ENCODE peak calls at places on chromosomes 13 and 19, in seven cellular contexts. D is A549, P is GM12878, F is SK-N-SH, I is transverse colon, Z is stomach, C is suprapubic skin. U is an unnamed sample.

GRCh38 chr19:2049741-2050348 is 1.2 kb downstream of the MKNK2 start:
- DNase-seq in D (peak), P (no peak), F (peak), I (peak), Z (peak), C (peak), U (peak)

GRCh38 chr13:34246511-34246910 is 428.6 kb downstream of the RFC3 start:
- DNase-seq in D (peak), P (no peak), F (no peak), I (no peak), Z (no peak), C (no peak), U (no peak)

GRCh38 chr19:41705393-41706174 is 2.8 kb upstream of the CEACAM5 start:
- DNase-seq in D (peak), P (no peak), F (no peak), I (peak), Z (no peak), C (no peak), U (peak)

GRCh38 chr19:56112313-56112709 is 8.8 kb downstream of the ZNF787 start:
- DNase-seq in D (no peak), P (no peak), F (peak), I (no peak), Z (no peak), C (peak), U (no peak)

GRCh38 chr13:73870970-73871935 is 263.0 kb downstream of the KLF12 start:
- DNase-seq in D (no peak), P (no peak), F (no peak), I (no peak), Z (no peak), C (no peak), U (no peak)

GRCh38 chr13:37492741-37493514 is 105.6 kb downstream of the POSTN start:
- DNase-seq in D (no peak), P (no peak), F (no peak), I (no peak), Z (no peak), C (no peak), U (no peak)

GRCh38 chr13:98252931-98253470 is 75.9 kb upstream of the RNF113B start:
- DNase-seq in D (no peak), P (no peak), F (no peak), I (no peak), Z (no peak), C (no peak), U (no peak)

GRCh38 chr19:20028611-20029010 is 10.7 kb downstream of the ZNF682 start:
- DNase-seq in D (no peak), P (no peak), F (no peak), I (no peak), Z (no peak), C (no peak), U (no peak)

GRCh38 chr13:112683581-112683980 is 6.3 kb upstream of the ATP11A start:
- DNase-seq in D (no peak), P (no peak), F (no peak), I (no peak), Z (no peak), C (no peak), U (no peak)

GRCh38 chr13:109785141-109785891 is 1.1 kb downstream of the IRS2 start:
- DNase-seq in D (peak), P (no peak), F (peak), I (peak), Z (peak), C (peak), U (peak)

GRCh38 chr19:56217039-56217949 is 15.2 kb downstream of the ZSCAN5C start:
- DNase-seq in D (no peak), P (no peak), F (peak), I (no peak), Z (no peak), C (no peak), U (no peak)

GRCh38 chr19:34220472-34221063 is 33.8 kb upstream of the GARRE1 start:
- DNase-seq in D (peak), P (no peak), F (peak), I (peak), Z (peak), C (no peak), U (peak)

GRCh38 chr19:32255566-32256295 is 89.7 kb upstream of the ZNF507 start:
- DNase-seq in D (no peak), P (no peak), F (no peak), I (no peak), Z (no peak), C (no peak), U (no peak)

GRCh38 chr13:50686547-50686946 is 156.9 kb downstream of the DLEU7 start:
- DNase-seq in D (no peak), P (no peak), F (no peak), I (no peak), Z (no peak), C (no peak), U (no peak)

GRCh38 chr13:27259831-27260230 is 8.5 kb downstream of the RPL21 start:
- DNase-seq in D (no peak), P (no peak), F (no peak), I (no peak), Z (no peak), C (no peak), U (no peak)

GRCh38 chr13:40079721-40080120 is 424.3 kb downstream of the COG6 start:
- DNase-seq in D (no peak), P (no peak), F (no peak), I (no peak), Z (no peak), C (no peak), U (no peak)

GRCh38 chr13:97434417-97435296 is 688 bp downstream of the RAP2A start:
- DNase-seq in D (peak), P (no peak), F (peak), I (peak), Z (peak), C (peak), U (peak)

GRCh38 chr19:35856001-35856400 is 710 bp upstream of the KIRREL2 start:
- DNase-seq in D (no peak), P (no peak), F (peak), I (no peak), Z (no peak), C (no peak), U (no peak)

GRCh38 chr19:13060233-13060963 is 42.3 kb downstream of the LYL1 start:
- DNase-seq in D (no peak), P (no peak), F (peak), I (peak), Z (no peak), C (no peak), U (peak)

GRCh38 chr19:2186071-2186846 is 22.5 kb downstream of the DOT1L start:
- DNase-seq in D (no peak), P (no peak), F (no peak), I (peak), Z (peak), C (peak), U (peak)

GRCh38 chr13:37047032-37047431 is 12.5 kb downstream of the SUPT20H start:
- DNase-seq in D (no peak), P (no peak), F (no peak), I (no peak), Z (no peak), C (no peak), U (no peak)

GRCh38 chr19:4456566-4456842 is 1.1 kb downstream of the UBXN6 start:
- DNase-seq in D (no peak), P (no peak), F (peak), I (peak), Z (no peak), C (peak), U (peak)

GRCh38 chr13:28100149-28101121 is at the start of gene FLT3:
- DNase-seq in D (peak), P (no peak), F (peak), I (peak), Z (peak), C (no peak), U (peak)

GRCh38 chr19:35000647-35001501 is 751 bp downstream of the GRAMD1A start:
- DNase-seq in D (peak), P (no peak), F (peak), I (peak), Z (no peak), C (no peak), U (no peak)

GRCh38 chr19:40387151-40387550 is 2.8 kb downstream of the HIPK4 start:
- DNase-seq in D (no peak), P (no peak), F (no peak), I (no peak), Z (no peak), C (no peak), U (no peak)

GRCh38 chr19:50510700-50511068 is 307 bp downstream of the JOSD2 start:
- DNase-seq in D (no peak), P (no peak), F (no peak), I (no peak), Z (no peak), C (no peak), U (no peak)

GRCh38 chr13:73984949-73985691 is 149.1 kb downstream of the KLF12 start:
- DNase-seq in D (no peak), P (no peak), F (no peak), I (no peak), Z (no peak), C (no peak), U (peak)

GRCh38 chr13:25170554-25171107 is 1.5 kb downstream of the AMER2 start:
- DNase-seq in D (no peak), P (no peak), F (peak), I (no peak), Z (no peak), C (no peak), U (peak)

GRCh38 chr19:11286312-11286974 is 9.5 kb upstream of the TSPAN16 start:
- DNase-seq in D (no peak), P (no peak), F (no peak), I (no peak), Z (no peak), C (no peak), U (no peak)

GRCh38 chr19:10115392-10116084 is 4.0 kb downstream of the P2RY11 start:
- DNase-seq in D (no peak), P (no peak), F (peak), I (no peak), Z (no peak), C (no peak), U (peak)

GRCh38 chr19:51259348-51260245 is 8.7 kb downstream of the SIGLECL1 start:
- DNase-seq in D (peak), P (peak), F (peak), I (no peak), Z (no peak), C (no peak), U (no peak)

GRCh38 chr19:44284968-44285367 is 19.9 kb downstream of the ZNF235 start:
- DNase-seq in D (no peak), P (no peak), F (no peak), I (no peak), Z (no peak), C (no peak), U (no peak)

GRCh38 chr13:97165527-97166425 is 56.4 kb upstream of the MBNL2 start:
- DNase-seq in D (peak), P (no peak), F (no peak), I (no peak), Z (no peak), C (no peak), U (no peak)

GRCh38 chr19:3360494-3361383 is 5.6 kb upstream of the NFIC start:
- DNase-seq in D (no peak), P (no peak), F (peak), I (peak), Z (peak), C (peak), U (peak)

GRCh38 chr19:11736696-11737095 is 2.0 kb downstream of the ZNF823 start:
- DNase-seq in D (no peak), P (peak), F (peak), I (peak), Z (no peak), C (peak), U (peak)

GRCh38 chr13:46126552-46127171 is 21.8 kb upstream of the CPB2 start:
- DNase-seq in D (peak), P (no peak), F (peak), I (peak), Z (peak), C (no peak), U (no peak)

GRCh38 chr13:46126074-46126473 is 21.2 kb upstream of the CPB2 start:
- DNase-seq in D (no peak), P (no peak), F (no peak), I (no peak), Z (no peak), C (no peak), U (no peak)

GRCh38 chr13:46127336-46128023 is 22.6 kb upstream of the CPB2 start:
- DNase-seq in D (no peak), P (no peak), F (no peak), I (no peak), Z (no peak), C (no peak), U (no peak)

GRCh38 chr13:46124531-46124966 is 19.7 kb upstream of the CPB2 start:
- DNase-seq in D (no peak), P (no peak), F (no peak), I (no peak), Z (no peak), C (no peak), U (no peak)

GRCh38 chr13:46124967-46125933 is 20.4 kb upstream of the CPB2 start:
- DNase-seq in D (no peak), P (no peak), F (no peak), I (no peak), Z (no peak), C (no peak), U (no peak)
- TF ChIP-seq EP300 in D (no peak), P (no peak), F (no peak), I (no peak), Z (no peak), C (no peak), U (no peak)

GRCh38 chr19:48634036-48634342 is 3.2 kb downstream of the DBP start:
- DNase-seq in D (no peak), P (no peak), F (no peak), I (no peak), Z (no peak), C (no peak), U (no peak)

GRCh38 chr19:48632692-48633147 is 4.5 kb downstream of the DBP start:
- DNase-seq in D (no peak), P (no peak), F (no peak), I (no peak), Z (no peak), C (no peak), U (no peak)

GRCh38 chr19:48634424-48635262 is 2.5 kb downstream of the DBP start:
- DNase-seq in D (peak), P (peak), F (peak), I (peak), Z (peak), C (peak), U (peak)

GRCh38 chr19:48635263-48635965 is 1.8 kb downstream of the DBP start:
- DNase-seq in D (peak), P (no peak), F (peak), I (peak), Z (peak), C (peak), U (peak)

GRCh38 chr19:48633148-48634035 is 3.8 kb downstream of the DBP start:
- DNase-seq in D (no peak), P (no peak), F (no peak), I (peak), Z (no peak), C (peak), U (peak)
- H3K27ac ChIP-seq in D (peak), P (peak), F (peak), I (peak), Z (peak), C (peak), U (peak)

GRCh38 chr13:30307966-30308290 is 577 bp upstream of the KATNAL1 start:
- DNase-seq in D (peak), P (no peak), F (no peak), I (no peak), Z (no peak), C (no peak), U (no peak)

GRCh38 chr13:30308548-30308947 is 1.2 kb upstream of the KATNAL1 start:
- DNase-seq in D (peak), P (no peak), F (no peak), I (no peak), Z (no peak), C (no peak), U (peak)

GRCh38 chr13:30305456-30305855 is 1.9 kb downstream of the KATNAL1 start:
- DNase-seq in D (no peak), P (no peak), F (no peak), I (no peak), Z (no peak), C (no peak), U (no peak)

GRCh38 chr13:30306762-30307193 is 573 bp downstream of the KATNAL1 start:
- DNase-seq in D (peak), P (peak), F (peak), I (peak), Z (peak), C (peak), U (peak)

GRCh38 chr13:30307194-30307965 is at the start of gene KATNAL1:
- DNase-seq in D (peak), P (no peak), F (peak), I (peak), Z (peak), C (peak), U (peak)
- TF ChIP-seq CTCF in D (no peak), P (no peak), F (no peak), I (no peak), Z (no peak), C (no peak), U (no peak)

GRCh38 chr19:45406957-45407375 is 522 bp downstream of the POLR1G start:
- DNase-seq in D (no peak), P (no peak), F (no peak), I (no peak), Z (no peak), C (no peak), U (no peak)

GRCh38 chr19:45406165-45406956 is at the start of gene POLR1G:
- DNase-seq in D (peak), P (peak), F (peak), I (peak), Z (peak), C (peak), U (peak)

GRCh38 chr19:45403781-45404556 is 900 bp downstream of the PPP1R13L start:
- DNase-seq in D (peak), P (no peak), F (peak), I (peak), Z (peak), C (peak), U (no peak)

GRCh38 chr19:45404557-45405434 is at the start of gene PPP1R13L:
- DNase-seq in D (peak), P (peak), F (peak), I (peak), Z (peak), C (peak), U (peak)

DNA sequence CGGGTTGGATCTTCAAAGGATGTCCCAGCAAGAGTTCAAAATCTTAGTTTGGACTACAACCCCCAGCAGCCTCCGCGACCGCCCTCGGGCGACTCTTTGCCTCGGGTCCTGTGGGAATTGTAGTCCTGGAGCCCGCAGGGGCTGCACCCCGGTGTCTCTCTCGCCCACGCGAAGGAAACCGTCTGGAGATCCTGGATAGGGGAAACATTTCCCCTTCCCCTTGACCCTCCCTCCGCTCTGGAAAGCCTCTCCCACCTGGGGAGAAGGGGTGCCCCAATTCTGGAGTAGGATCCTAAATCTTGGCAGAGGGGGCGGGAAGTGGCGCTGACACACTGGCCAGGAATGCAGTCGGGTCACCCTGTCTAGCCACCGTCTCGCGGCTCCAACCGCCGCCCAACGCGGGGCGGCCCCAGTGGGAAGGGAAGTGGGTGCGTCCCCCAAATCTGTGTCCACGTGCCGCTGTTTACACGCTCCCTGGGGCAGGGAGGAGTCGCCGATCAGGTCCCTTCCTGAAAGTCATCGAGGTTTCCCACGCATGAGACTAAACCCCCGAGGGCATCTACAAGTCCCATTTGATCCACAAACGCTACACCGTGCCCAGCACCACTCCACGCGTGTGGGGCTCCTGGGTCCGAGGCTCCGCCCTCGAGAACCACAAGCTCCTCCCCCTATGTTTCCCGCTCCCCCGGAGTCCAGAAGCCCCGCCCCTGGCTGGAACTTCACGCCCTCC is 731 bp upstream of the PPP1R13L start:
- DNase-seq in D (peak), P (peak), F (peak), I (peak), Z (peak), C (peak), U (peak)
- TF ChIP-seq EP300 in D (no peak), P (no peak), F (no peak), I (no peak), Z (peak), C (no peak), U (no peak)

GRCh38 chr13:44449999-44450821 is 76.6 kb downstream of the SERP2 start:
- DNase-seq in D (no peak), P (no peak), F (no peak), I (no peak), Z (no peak), C (no peak), U (no peak)
- H3K27ac ChIP-seq in D (peak), P (no peak), F (no peak), I (no peak), Z (no peak), C (no peak), U (no peak)

GRCh38 chr13:87259479-87260083 is 411.6 kb upstream of the SLITRK5 start:
- DNase-seq in D (peak), P (no peak), F (peak), I (no peak), Z (no peak), C (no peak), U (no peak)
- TF ChIP-seq CTCF in D (peak), P (no peak), F (peak), I (no peak), Z (no peak), C (no peak), U (no peak)

GRCh38 chr13:61010358-61010757 is 405.3 kb downstream of the PCDH20 start:
- DNase-seq in D (no peak), P (no peak), F (no peak), I (no peak), Z (no peak), C (no peak), U (no peak)
- TF ChIP-seq EP300 in D (no peak), P (no peak), F (no peak), I (no peak), Z (no peak), C (no peak), U (no peak)

DNA sequence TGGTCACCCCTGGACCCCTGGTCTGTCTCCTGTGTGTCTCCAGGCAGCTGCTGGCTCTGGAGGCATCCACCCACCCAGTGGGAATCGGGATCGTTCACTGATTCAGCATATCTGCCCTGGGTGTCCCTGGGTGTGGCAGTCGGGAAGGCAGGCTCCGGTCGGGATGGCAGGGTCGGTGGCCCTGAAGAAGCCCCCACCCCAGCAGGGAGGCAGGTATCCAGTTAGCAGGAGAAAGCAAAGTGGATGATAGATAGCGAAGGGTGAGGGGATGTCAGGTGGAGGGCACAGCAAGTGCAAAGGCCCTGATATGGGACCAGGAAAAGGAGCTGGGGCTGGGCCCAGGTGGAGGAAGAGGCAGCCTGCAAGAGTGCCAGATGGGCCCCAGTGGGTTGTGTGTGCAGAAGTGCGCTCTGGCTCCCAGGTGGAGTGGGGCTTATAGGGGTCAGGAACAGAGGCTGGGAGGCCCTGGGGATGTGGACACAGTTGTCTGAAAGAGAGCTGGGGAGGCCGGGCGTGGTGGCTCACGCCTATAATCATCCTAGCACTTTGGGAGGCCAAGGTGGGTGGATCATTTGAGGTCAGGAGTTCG is 2.3 kb downstream of the SSBP4 start:
- DNase-seq in D (no peak), P (no peak), F (no peak), I (no peak), Z (no peak), C (no peak), U (no peak)
- H3K27ac ChIP-seq in D (peak), P (no peak), F (no peak), I (peak), Z (peak), C (no peak), U (peak)

DNA sequence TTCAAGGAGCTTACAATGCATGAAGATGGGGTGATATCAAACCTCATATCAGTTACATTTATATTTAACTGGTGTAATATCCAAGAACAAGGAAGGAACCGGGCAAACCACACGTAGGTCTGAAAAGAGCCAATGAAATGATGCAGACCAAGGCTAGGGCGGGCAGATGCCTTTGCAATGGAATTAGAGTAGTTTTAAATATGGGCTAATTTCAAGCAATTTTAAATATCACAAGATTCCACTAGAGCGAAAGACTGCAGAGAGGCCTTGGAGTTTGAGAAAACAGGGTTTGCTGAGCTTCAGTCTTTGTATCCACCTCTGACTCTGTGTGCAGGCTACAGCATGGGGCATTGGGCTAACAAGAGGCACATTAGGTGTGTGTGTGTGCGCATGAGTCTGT is 53.9 kb upstream of the ZNF536 start:
- DNase-seq in D (no peak), P (no peak), F (no peak), I (no peak), Z (no peak), C (no peak), U (no peak)
- TF ChIP-seq CTCF in D (no peak), P (no peak), F (no peak), I (no peak), Z (no peak), C (no peak), U (no peak)